ENCODE peak calls at places on chromosomes 1 and 21, in seven cellular contexts. M, W, F, Q, Z, C and T are unnamed samples.
A peak's percentile ranks its signal among the peaks of the same experiment; 100 is the strongest.

GRCh38 chr1:3836421-3836820 is 20.6 kb downstream of the CEP104 start:
- DNase-seq in M (no peak), W (no peak), F (no peak), Q (no peak), Z (no peak), C (no peak), T (no peak)

GRCh38 chr1:101337968-101338367 is 101.1 kb downstream of the S1PR1 start:
- DNase-seq in M (no peak), W (no peak), F (no peak), Q (no peak), Z (no peak), C (no peak), T (no peak)

GRCh38 chr1:64488862-64489261 is 18.9 kb downstream of the CACHD1 start:
- DNase-seq in M (no peak), W (no peak), F (no peak), Q (no peak), Z (no peak), C (no peak), T (no peak)

GRCh38 chr1:51963592-51964308 is 26.8 kb downstream of the RAB3B start:
- DNase-seq in M (no peak), W (no peak), F (no peak), Q (no peak), Z (no peak), C (no peak), T (no peak)

GRCh38 chr1:114122891-114123621 is 30.6 kb downstream of the SYT6 start:
- DNase-seq in M (no peak), W (no peak), F (no peak), Q (no peak), Z (no peak), C (no peak), T (peak; percentile 43)

GRCh38 chr21:32131960-32132359 is 146.9 kb downstream of the MIS18A start:
- DNase-seq in M (no peak), W (no peak), F (no peak), Q (no peak), Z (no peak), C (no peak), T (peak; percentile 63)

GRCh38 chr1:235919127-235919796 is 52.6 kb upstream of the LYST start:
- DNase-seq in M (no peak), W (no peak), F (no peak), Q (no peak), Z (no peak), C (no peak), T (no peak)

GRCh38 chr1:69513621-69514020 is 54.1 kb upstream of the LRRC7 start:
- DNase-seq in M (no peak), W (no peak), F (no peak), Q (no peak), Z (no peak), C (no peak), T (peak; percentile 5)

GRCh38 chr1:43908858-43909257 is 24.7 kb upstream of the ARTN start:
- DNase-seq in M (no peak), W (no peak), F (no peak), Q (no peak), Z (no peak), C (peak; percentile 3), T (no peak)

GRCh38 chr1:43438006-43438405 is 15.7 kb downstream of the HYI start:
- DNase-seq in M (no peak), W (no peak), F (no peak), Q (peak; percentile 1), Z (no peak), C (peak; percentile 55), T (no peak)

GRCh38 chr1:151491641-151492040 is 19.5 kb upstream of the CGN start:
- DNase-seq in M (no peak), W (no peak), F (no peak), Q (no peak), Z (no peak), C (no peak), T (no peak)

GRCh38 chr1:150544204-150544603 is 5.0 kb upstream of the ADAMTSL4 start:
- DNase-seq in M (no peak), W (no peak), F (no peak), Q (no peak), Z (no peak), C (no peak), T (no peak)

GRCh38 chr1:43545686-43546387 is 15.2 kb downstream of the PTPRF start:
- DNase-seq in M (peak; percentile 77), W (peak; percentile 76), F (peak; percentile 95), Q (peak; percentile 30), Z (no peak), C (no peak), T (no peak)

GRCh38 chr1:24709748-24710416 is 35.4 kb upstream of the CLIC4 start:
- DNase-seq in M (no peak), W (no peak), F (no peak), Q (no peak), Z (peak; percentile 12), C (no peak), T (no peak)

GRCh38 chr1:94118471-94118870 is 2.5 kb downstream of the ABCA4 start:
- DNase-seq in M (no peak), W (no peak), F (no peak), Q (no peak), Z (no peak), C (no peak), T (no peak)

GRCh38 chr1:92707709-92708108 is 77.2 kb downstream of the EVI5 start:
- DNase-seq in M (no peak), W (no peak), F (no peak), Q (no peak), Z (no peak), C (no peak), T (no peak)

GRCh38 chr1:39410915-39411436 is 80.5 kb upstream of the BMP8A start:
- DNase-seq in M (peak; percentile 86), W (peak; percentile 81), F (peak; percentile 57), Q (peak; percentile 82), Z (peak; percentile 72), C (peak; percentile 82), T (peak; percentile 87)

GRCh38 chr1:218357211-218357892 is 12.2 kb downstream of the TGFB2 start:
- DNase-seq in M (no peak), W (no peak), F (no peak), Q (no peak), Z (no peak), C (no peak), T (no peak)

GRCh38 chr1:20625176-20626097 is 7.8 kb upstream of the PINK1 start:
- DNase-seq in M (no peak), W (no peak), F (no peak), Q (no peak), Z (no peak), C (no peak), T (no peak)

GRCh38 chr1:169309178-169310166 is 58.1 kb downstream of the NME7 start:
- DNase-seq in M (no peak), W (no peak), F (no peak), Q (no peak), Z (no peak), C (no peak), T (no peak)

GRCh38 chr21:33751120-33751519 is 108.8 kb downstream of the ITSN1 start:
- DNase-seq in M (no peak), W (no peak), F (no peak), Q (no peak), Z (no peak), C (no peak), T (peak; percentile 17)

GRCh38 chr1:112956503-112957132 is 622 bp upstream of the SLC16A1 start:
- DNase-seq in M (peak; percentile 53), W (peak; percentile 38), F (no peak), Q (peak; percentile 61), Z (peak; percentile 38), C (peak; percentile 63), T (no peak)

GRCh38 chr1:14598007-14598497 is 433 bp upstream of the KAZN start:
- DNase-seq in M (no peak), W (no peak), F (peak; percentile 50), Q (no peak), Z (no peak), C (no peak), T (peak; percentile 17)

GRCh38 chr21:46507562-46507961 is 48.9 kb downstream of the DIP2A start:
- DNase-seq in M (no peak), W (no peak), F (no peak), Q (no peak), Z (no peak), C (no peak), T (no peak)

GRCh38 chr1:106185089-106185488 is 871.4 kb upstream of the PRMT6 start:
- DNase-seq in M (no peak), W (no peak), F (no peak), Q (no peak), Z (no peak), C (no peak), T (no peak)

GRCh38 chr1:153929981-153930948 is 7.5 kb upstream of the GATAD2B start:
- DNase-seq in M (no peak), W (no peak), F (no peak), Q (no peak), Z (no peak), C (no peak), T (no peak)

GRCh38 chr1:19976317-19977003 is 3.0 kb downstream of the PLA2G2A start:
- DNase-seq in M (no peak), W (no peak), F (no peak), Q (no peak), Z (no peak), C (no peak), T (no peak)

GRCh38 chr1:10615932-10616671 is 141.4 kb downstream of the PEX14 start:
- DNase-seq in M (no peak), W (no peak), F (no peak), Q (no peak), Z (no peak), C (no peak), T (no peak)

GRCh38 chr1:15352122-15352957 is 57.3 kb upstream of the EFHD2 start:
- DNase-seq in M (no peak), W (no peak), F (no peak), Q (peak; percentile 71), Z (peak; percentile 70), C (peak; percentile 32), T (peak; percentile 71)

GRCh38 chr1:1591452-1591851 is 8.5 kb downstream of the FNDC10 start:
- DNase-seq in M (no peak), W (no peak), F (no peak), Q (no peak), Z (no peak), C (no peak), T (no peak)